ENCODE peak calls at places on chromosomes 11 and 22, in nine cellular contexts. B is lower lobe of right lung, D is kidney epithelial cell, P is kidney, L is vagina, V is right lobe of liver, G is neuronal stem cell, W is uterus, S is keratinocyte. Y is an unnamed sample. For H3K36me3, the result is how much of the 10 kb centered on the place peaks cover.

GRCh38 chr11:83566948-83567347 is 280.8 kb upstream of the CCDC90B start:
- DNase-seq in B (no peak), D (peak), P (no peak), L (no peak), V (no peak), G (no peak), W (no peak), S (no peak), Y (peak)

GRCh38 chr22:17633217-17633997 is 4.9 kb upstream of the ATP6V1E1 start:
- DNase-seq in B (no peak), D (peak), P (no peak), L (no peak), V (no peak), G (no peak), W (no peak), S (peak), Y (peak)

GRCh38 chr11:20360650-20361049 is 2.9 kb upstream of the HTATIP2 start:
- DNase-seq in B (no peak), D (no peak), P (no peak), L (no peak), V (no peak), G (no peak), W (no peak), S (no peak), Y (no peak)

GRCh38 chr11:14454861-14455632 is 44.6 kb downstream of the COPB1 start:
- DNase-seq in B (no peak), D (no peak), P (no peak), L (no peak), V (no peak), G (peak), W (no peak), S (no peak), Y (no peak)

GRCh38 chr11:38046571-38047135 is 1448.6 kb upstream of the RAG2 start:
- DNase-seq in B (no peak), D (no peak), P (no peak), L (no peak), V (no peak), G (no peak), W (no peak), S (no peak), Y (no peak)

GRCh38 chr11:134019500-134019899 is 49.4 kb upstream of the JAM3 start:
- DNase-seq in B (no peak), D (no peak), P (no peak), L (no peak), V (peak), G (no peak), W (no peak), S (no peak), Y (no peak)

GRCh38 chr11:113179181-113179701 is 135.1 kb upstream of the TTC12 start:
- DNase-seq in B (no peak), D (no peak), P (no peak), L (no peak), V (no peak), G (peak), W (no peak), S (no peak), Y (no peak)

GRCh38 chr22:44574057-44574456 is 76.0 kb upstream of the RTL6 start:
- DNase-seq in B (no peak), D (peak), P (no peak), L (peak), V (peak), G (no peak), W (peak), S (peak), Y (peak)

GRCh38 chr11:6397156-6397555 is 6.9 kb downstream of the SMPD1 start:
- DNase-seq in B (no peak), D (no peak), P (no peak), L (no peak), V (no peak), G (no peak), W (no peak), S (no peak), Y (no peak)

GRCh38 chr11:111417766-111418435 is 38.8 kb upstream of the POU2AF1 start:
- DNase-seq in B (no peak), D (peak), P (no peak), L (no peak), V (no peak), G (no peak), W (peak), S (no peak), Y (peak)

GRCh38 chr11:76644591-76644990 is 26.0 kb downstream of the LRRC32 start:
- DNase-seq in B (no peak), D (no peak), P (no peak), L (peak), V (no peak), G (no peak), W (no peak), S (no peak), Y (no peak)

GRCh38 chr11:119607726-119608125 is 121.3 kb downstream of the NECTIN1 start:
- DNase-seq in B (no peak), D (no peak), P (no peak), L (no peak), V (no peak), G (no peak), W (no peak), S (no peak), Y (no peak)

GRCh38 chr11:95888439-95888838 is 35.5 kb downstream of the MTMR2 start:
- DNase-seq in B (no peak), D (no peak), P (no peak), L (no peak), V (no peak), G (no peak), W (no peak), S (no peak), Y (no peak)

GRCh38 chr22:32339190-32340012 is 18.3 kb upstream of the RFPL3 start:
- DNase-seq in B (no peak), D (no peak), P (no peak), L (peak), V (no peak), G (no peak), W (no peak), S (no peak), Y (no peak)

GRCh38 chr22:41636467-41636866 is 15.4 kb downstream of the XRCC6 start:
- DNase-seq in B (no peak), D (no peak), P (no peak), L (no peak), V (no peak), G (no peak), W (no peak), S (no peak), Y (no peak)

GRCh38 chr11:128628686-128629085 is 41.3 kb upstream of the ETS1 start:
- DNase-seq in B (no peak), D (no peak), P (no peak), L (peak), V (no peak), G (no peak), W (no peak), S (no peak), Y (no peak)

GRCh38 chr11:111406589-111406988 is 27.5 kb upstream of the POU2AF1 start:
- DNase-seq in B (no peak), D (no peak), P (no peak), L (no peak), V (no peak), G (no peak), W (no peak), S (no peak), Y (no peak)

GRCh38 chr11:114192841-114193389 is 103.3 kb upstream of the NNMT start:
- DNase-seq in B (no peak), D (no peak), P (no peak), L (no peak), V (no peak), G (no peak), W (no peak), S (no peak), Y (no peak)

GRCh38 chr11:66708701-66709100 is 20.3 kb downstream of the SPTBN2 start:
- DNase-seq in B (no peak), D (no peak), P (no peak), L (no peak), V (no peak), G (no peak), W (no peak), S (no peak), Y (no peak)

GRCh38 chr11:122494171-122494570 is 161.4 kb upstream of the UBASH3B start:
- DNase-seq in B (no peak), D (no peak), P (no peak), L (no peak), V (no peak), G (no peak), W (no peak), S (no peak), Y (peak)

GRCh38 chr11:68757711-68758110 is 6.4 kb upstream of the TESMIN start:
- DNase-seq in B (no peak), D (no peak), P (no peak), L (no peak), V (no peak), G (no peak), W (no peak), S (no peak), Y (no peak)
- H3K36me3 ChIP-seq in B (half or more), D (under half), P (under half), L (under half), V (under half), G (under half), W (under half), S (under half), Y (under half)

DNA sequence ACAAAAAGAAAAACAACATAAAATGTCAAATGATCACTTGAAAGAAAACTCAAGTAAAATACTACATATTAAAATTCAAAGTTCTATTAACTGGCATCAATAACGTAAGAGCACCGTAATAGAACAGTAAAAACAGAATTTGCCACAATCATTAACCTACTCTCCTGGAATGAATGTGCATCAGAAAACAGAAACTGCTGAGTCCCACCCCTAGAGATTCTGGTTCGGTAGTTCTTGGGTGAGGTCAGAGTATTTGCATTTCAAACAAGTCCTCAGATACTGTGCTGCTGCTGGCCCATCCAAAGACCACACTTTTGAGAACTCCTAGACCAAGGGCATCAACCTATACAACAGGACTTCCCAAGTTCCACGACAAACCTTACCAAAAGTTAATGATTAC is 23.5 kb downstream of the PITPNB start:
- DNase-seq in B (no peak), D (no peak), P (no peak), L (no peak), V (no peak), G (no peak), W (no peak), S (no peak), Y (no peak)
- H3K36me3 ChIP-seq in B (half or more), D (under half), P (under half), L (under half), V (under half), G (under half), W (under half), S (under half), Y (under half)

DNA sequence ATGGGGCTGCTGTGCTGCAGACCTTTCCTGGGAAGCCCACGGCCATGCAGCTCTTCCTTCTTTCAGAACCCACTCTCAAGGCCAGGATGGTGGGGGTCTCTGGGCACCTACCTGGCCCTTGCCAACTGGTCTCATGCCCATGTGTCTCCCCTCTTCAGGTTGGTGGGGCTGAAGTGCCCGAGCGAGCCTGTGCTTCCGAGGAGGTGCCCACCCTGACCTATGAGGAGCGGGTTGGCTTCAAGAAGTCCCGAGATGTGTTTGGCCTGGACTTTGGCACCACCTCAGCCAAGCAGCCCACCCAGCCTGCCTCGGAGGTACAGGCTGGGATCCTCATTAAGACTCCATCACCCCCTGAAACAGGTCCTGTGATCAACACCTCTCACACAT is 9.9 kb downstream of the THAP7 start:
- DNase-seq in B (no peak), D (no peak), P (peak), L (no peak), V (no peak), G (no peak), W (no peak), S (no peak), Y (no peak)
- H3K36me3 ChIP-seq in B (half or more), D (under half), P (under half), L (under half), V (under half), G (half or more), W (under half), S (half or more), Y (under half)

GRCh38 chr11:47846998-47847397 is 1.2 kb downstream of the NUP160 start:
- DNase-seq in B (no peak), D (no peak), P (no peak), L (no peak), V (no peak), G (no peak), W (no peak), S (no peak), Y (no peak)

GRCh38 chr11:47843354-47844060 is 4.6 kb downstream of the NUP160 start:
- DNase-seq in B (no peak), D (no peak), P (no peak), L (no peak), V (no peak), G (no peak), W (no peak), S (no peak), Y (no peak)

GRCh38 chr11:47847537-47847891 is 636 bp downstream of the NUP160 start:
- DNase-seq in B (no peak), D (no peak), P (no peak), L (no peak), V (no peak), G (no peak), W (no peak), S (no peak), Y (no peak)

GRCh38 chr11:47837929-47838328 is 10.2 kb downstream of the NUP160 start:
- DNase-seq in B (no peak), D (no peak), P (no peak), L (no peak), V (no peak), G (no peak), W (no peak), S (no peak), Y (no peak)

DNA sequence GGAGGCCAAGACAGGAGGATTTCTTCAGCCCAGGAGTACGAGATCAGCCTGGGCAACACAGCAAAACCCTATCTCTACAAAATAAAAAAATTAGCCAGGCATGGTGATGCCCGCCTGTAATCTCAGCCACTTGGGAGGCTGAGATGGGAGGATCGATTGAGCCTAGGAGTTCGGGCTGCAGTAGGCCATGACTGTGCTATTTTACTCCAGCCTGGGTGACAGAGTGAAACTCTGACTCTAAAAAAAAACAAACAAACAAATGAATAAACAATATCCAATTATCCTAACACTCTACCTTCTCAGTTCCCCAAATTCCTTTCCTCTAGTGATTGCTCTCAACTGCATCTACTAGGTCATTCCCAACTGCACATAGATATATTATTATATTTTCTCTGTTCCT is 5.4 kb downstream of the NUP160 start:
- DNase-seq in B (no peak), D (no peak), P (no peak), L (no peak), V (no peak), G (no peak), W (no peak), S (no peak), Y (no peak)
- H3K36me3 ChIP-seq in B (half or more), D (under half), P (under half), L (under half), V (under half), G (under half), W (under half), S (under half), Y (under half)

GRCh38 chr11:94084164-94084563 is 44.5 kb upstream of the PANX1 start:
- DNase-seq in B (no peak), D (no peak), P (no peak), L (no peak), V (no peak), G (no peak), W (no peak), S (no peak), Y (no peak)
- H3K36me3 ChIP-seq in B (under half), D (under half), P (under half), L (under half), V (under half), G (under half), W (under half), S (under half), Y (under half)

GRCh38 chr11:2951235-2952110 is 22.3 kb upstream of the PHLDA2 start:
- DNase-seq in B (no peak), D (no peak), P (no peak), L (no peak), V (no peak), G (no peak), W (no peak), S (no peak), Y (no peak)
- H3K36me3 ChIP-seq in B (half or more), D (under half), P (under half), L (under half), V (under half), G (half or more), W (under half), S (under half), Y (under half)

GRCh38 chr22:31279821-31280496 is 12.3 kb downstream of the PIK3IP1 start:
- DNase-seq in B (no peak), D (no peak), P (no peak), L (no peak), V (no peak), G (no peak), W (no peak), S (no peak), Y (no peak)
- H3K36me3 ChIP-seq in B (half or more), D (under half), P (under half), L (under half), V (under half), G (under half), W (under half), S (under half), Y (under half)

GRCh38 chr22:21661991-21662390 is 3.8 kb upstream of the PPIL2 start:
- DNase-seq in B (no peak), D (no peak), P (no peak), L (no peak), V (no peak), G (no peak), W (no peak), S (no peak), Y (no peak)

GRCh38 chr22:21666786-21667185 is 974 bp downstream of the PPIL2 start:
- DNase-seq in B (no peak), D (no peak), P (no peak), L (no peak), V (no peak), G (no peak), W (no peak), S (no peak), Y (no peak)

GRCh38 chr22:21660904-21661303 is 4.9 kb upstream of the PPIL2 start:
- DNase-seq in B (no peak), D (no peak), P (no peak), L (no peak), V (no peak), G (no peak), W (no peak), S (no peak), Y (no peak)

GRCh38 chr22:21665047-21665851 is 563 bp upstream of the PPIL2 start:
- DNase-seq in B (no peak), D (no peak), P (no peak), L (no peak), V (no peak), G (no peak), W (no peak), S (no peak), Y (no peak)

GRCh38 chr22:21663738-21664137 is 2.1 kb upstream of the PPIL2 start:
- DNase-seq in B (no peak), D (no peak), P (no peak), L (no peak), V (no peak), G (no peak), W (no peak), S (no peak), Y (no peak)
- H3K36me3 ChIP-seq in B (under half), D (under half), P (under half), L (under half), V (under half), G (under half), W (under half), S (under half), Y (under half)

GRCh38 chr22:29142116-29142515 is 63.6 kb upstream of the EMID1 start:
- DNase-seq in B (no peak), D (no peak), P (no peak), L (peak), V (no peak), G (no peak), W (no peak), S (no peak), Y (no peak)
- H3K36me3 ChIP-seq in B (under half), D (under half), P (under half), L (under half), V (under half), G (under half), W (under half), S (under half), Y (under half)

GRCh38 chr22:36369922-36370781 is 17.6 kb downstream of the MYH9 start:
- DNase-seq in B (peak), D (no peak), P (no peak), L (no peak), V (no peak), G (no peak), W (no peak), S (no peak), Y (no peak)

GRCh38 chr22:36374603-36375024 is 13.2 kb downstream of the MYH9 start:
- DNase-seq in B (no peak), D (peak), P (peak), L (no peak), V (peak), G (no peak), W (no peak), S (no peak), Y (no peak)

GRCh38 chr22:36369004-36369921 is 18.5 kb downstream of the MYH9 start:
- DNase-seq in B (no peak), D (no peak), P (no peak), L (no peak), V (no peak), G (no peak), W (no peak), S (no peak), Y (no peak)

GRCh38 chr22:36373258-36373579 is 14.5 kb downstream of the MYH9 start:
- DNase-seq in B (peak), D (no peak), P (peak), L (no peak), V (peak), G (no peak), W (no peak), S (no peak), Y (no peak)

GRCh38 chr22:36371920-36372319 is 15.8 kb downstream of the MYH9 start:
- DNase-seq in B (no peak), D (no peak), P (no peak), L (no peak), V (no peak), G (no peak), W (no peak), S (no peak), Y (no peak)
- H3K36me3 ChIP-seq in B (under half), D (under half), P (under half), L (under half), V (under half), G (under half), W (under half), S (under half), Y (under half)

Y was measured in BJ.